ENCODE peak calls at places on chromosome 7, in four cellular contexts. C, T, A and N are unnamed samples.

GRCh38 chr7:69775231-69775771 is 177.0 kb downstream of the AUTS2 start:
- DNase-seq in C (no peak), T (no peak), A (no peak), N (peak; percentile 51)

GRCh38 chr7:151299940-151300665 is 41.5 kb upstream of the NUB1 start:
- DNase-seq in C (peak; percentile 44), T (no peak), A (no peak), N (no peak)

GRCh38 chr7:141354251-141354650 is 197.0 kb upstream of the AGK start:
- DNase-seq in C (no peak), T (no peak), A (no peak), N (no peak)

GRCh38 chr7:114522081-114522480 is 107.5 kb downstream of the FOXP2 start:
- DNase-seq in C (no peak), T (no peak), A (no peak), N (no peak)

GRCh38 chr7:8360564-8361153 is 72.8 kb upstream of the NXPH1 start:
- DNase-seq in C (no peak), T (no peak), A (no peak), N (no peak)

GRCh38 chr7:4794591-4795350 is 19.3 kb downstream of the AP5Z1 start:
- DNase-seq in C (no peak), T (no peak), A (no peak), N (no peak)

GRCh38 chr7:82257118-82257695 is 186.4 kb downstream of the CACNA2D1 start:
- DNase-seq in C (no peak), T (no peak), A (no peak), N (no peak)

GRCh38 chr7:3916146-3916545 is 615.1 kb downstream of the SDK1 start:
- DNase-seq in C (no peak), T (no peak), A (no peak), N (no peak)

GRCh38 chr7:14836006-14836405 is 66.5 kb downstream of the DGKB start:
- DNase-seq in C (no peak), T (no peak), A (no peak), N (no peak)
- H3K4me1 ChIP-seq in C (no peaks in the 10 kb centered on the region), T (no peaks in the 10 kb centered on the region), A (peaks cover 25% of the 10 kb centered on the region), N (peaks cover 20% of the 10 kb centered on the region)

DNA sequence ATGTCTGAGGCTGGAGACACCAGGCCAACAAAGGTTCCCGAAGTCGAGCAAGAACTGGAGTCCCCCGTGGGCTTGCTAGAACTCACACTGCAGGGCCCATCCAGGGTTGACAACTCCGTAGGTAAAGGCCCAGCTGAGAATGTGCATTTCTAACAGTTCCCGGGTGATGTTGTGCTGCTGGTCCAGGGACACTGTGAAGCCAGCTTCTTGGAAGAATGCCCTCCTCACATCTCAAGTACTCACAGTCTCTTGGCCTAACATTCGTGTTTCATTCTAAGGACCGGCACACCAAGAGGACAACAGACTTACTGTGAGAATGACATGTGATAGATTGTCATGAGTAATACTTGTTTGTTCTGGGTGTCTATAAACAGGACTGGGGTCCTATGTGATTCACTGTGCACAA is 682.2 kb upstream of the IGFBP3 start:
- DNase-seq in C (peak; percentile 79), T (no peak), A (no peak), N (no peak)
- H3K4me3 ChIP-seq in C (no peak overlapping the region), T (no peak overlapping the region), A (no peak overlapping the region), N (no peak overlapping the region)

DNA sequence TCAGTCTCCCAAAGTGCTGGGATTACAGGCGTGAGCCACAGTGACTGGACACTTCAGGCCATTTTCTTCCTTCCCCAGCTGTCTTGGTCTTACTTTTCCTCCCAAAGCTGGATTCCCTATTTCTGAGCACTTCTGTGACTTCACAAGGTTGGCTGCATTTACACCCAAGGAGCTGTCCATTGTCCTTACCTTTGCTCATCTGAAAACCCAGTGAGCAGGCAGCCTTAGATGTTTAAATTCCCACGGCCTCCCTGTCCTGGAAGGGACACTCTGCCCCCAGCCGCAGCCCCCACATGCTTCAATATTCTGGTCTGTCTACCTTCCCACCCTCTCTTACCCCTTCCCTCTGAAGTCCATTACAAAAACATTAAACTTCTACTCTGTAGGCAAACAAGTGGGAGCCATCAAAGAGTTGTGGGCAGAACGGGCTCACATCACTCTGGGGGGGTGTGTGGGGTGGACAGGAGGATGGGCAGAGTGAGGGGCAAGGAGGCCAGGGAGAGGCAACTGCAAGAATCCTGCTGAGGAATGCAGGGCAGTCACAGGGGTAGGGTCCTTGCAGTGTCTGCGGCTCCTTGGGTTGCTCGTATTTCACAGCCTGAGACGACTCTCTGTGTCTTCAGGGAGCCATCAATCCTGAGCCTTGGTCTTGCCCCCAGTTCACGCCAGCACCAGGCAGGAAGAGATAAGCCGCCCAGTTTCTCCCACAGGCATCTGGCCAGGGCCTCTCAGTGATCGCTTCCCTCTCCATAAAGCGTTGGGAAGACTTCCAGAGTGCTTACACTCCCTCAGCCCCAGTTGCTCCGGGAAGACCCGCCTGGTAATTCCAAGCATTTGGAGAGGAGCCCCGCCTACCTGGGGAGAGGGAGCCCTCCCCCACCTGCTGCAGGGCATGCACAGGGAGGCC is 74.0 kb upstream of the EFCAB10 start:
- DNase-seq in C (no peak), T (peak; percentile 70), A (peak; percentile 46), N (peak; percentile 40)
- H3K4me1 ChIP-seq in C (no peaks in the 10 kb centered on the region), T (no peaks in the 10 kb centered on the region), A (peaks cover 15% of the 10 kb centered on the region), N (no peaks in the 10 kb centered on the region)

GRCh38 chr7:30176463-30177090 is 41.8 kb downstream of the MTURN start:
- DNase-seq in C (no peak), T (no peak), A (no peak), N (peak; percentile 77)

GRCh38 chr7:30180718-30181117 is 45.9 kb downstream of the MTURN start:
- DNase-seq in C (no peak), T (no peak), A (no peak), N (no peak)

GRCh38 chr7:30181211-30181610 is 46.4 kb downstream of the MTURN start:
- DNase-seq in C (no peak), T (no peak), A (no peak), N (no peak)

GRCh38 chr7:30177186-30177585 is 42.4 kb downstream of the MTURN start:
- DNase-seq in C (no peak), T (no peak), A (no peak), N (peak; percentile 52)

DNA sequence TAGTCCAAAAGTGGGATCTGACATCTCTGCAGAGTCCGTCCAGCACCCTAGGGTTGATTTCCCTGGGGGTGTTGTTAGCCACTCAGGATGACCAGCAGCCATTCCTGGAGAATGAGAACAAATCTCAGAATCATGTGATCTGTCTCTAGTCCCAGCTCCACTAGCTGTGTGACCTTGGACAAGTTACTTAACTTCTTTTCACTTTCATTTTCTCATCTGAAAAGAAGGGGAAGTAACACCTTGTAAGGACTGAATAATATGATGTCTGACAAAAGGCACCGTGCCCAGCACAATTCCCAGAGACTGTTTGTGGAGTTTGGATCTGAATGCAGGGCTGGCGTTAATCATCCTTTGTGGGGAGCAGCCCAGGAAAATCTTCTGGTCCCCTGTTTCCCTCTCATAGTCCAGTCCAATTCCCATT is 44.2 kb downstream of the MTURN start:
- DNase-seq in C (no peak), T (no peak), A (no peak), N (no peak)
- H3K4me3 ChIP-seq in C (no peak overlapping the region), T (no peak overlapping the region), A (no peak overlapping the region), N (no peak overlapping the region)

GRCh38 chr7:833601-834258 is 1.5 kb downstream of the SUN1 start:
- DNase-seq in C (no peak), T (no peak), A (no peak), N (no peak)

GRCh38 chr7:831596-832291 is 532 bp upstream of the SUN1 start:
- DNase-seq in C (no peak), T (no peak), A (no peak), N (no peak)

GRCh38 chr7:834277-834676 is 2.0 kb downstream of the SUN1 start:
- DNase-seq in C (no peak), T (no peak), A (no peak), N (no peak)

GRCh38 chr7:832968-833424 is 720 bp downstream of the SUN1 start:
- DNase-seq in C (no peak), T (no peak), A (no peak), N (no peak)

DNA sequence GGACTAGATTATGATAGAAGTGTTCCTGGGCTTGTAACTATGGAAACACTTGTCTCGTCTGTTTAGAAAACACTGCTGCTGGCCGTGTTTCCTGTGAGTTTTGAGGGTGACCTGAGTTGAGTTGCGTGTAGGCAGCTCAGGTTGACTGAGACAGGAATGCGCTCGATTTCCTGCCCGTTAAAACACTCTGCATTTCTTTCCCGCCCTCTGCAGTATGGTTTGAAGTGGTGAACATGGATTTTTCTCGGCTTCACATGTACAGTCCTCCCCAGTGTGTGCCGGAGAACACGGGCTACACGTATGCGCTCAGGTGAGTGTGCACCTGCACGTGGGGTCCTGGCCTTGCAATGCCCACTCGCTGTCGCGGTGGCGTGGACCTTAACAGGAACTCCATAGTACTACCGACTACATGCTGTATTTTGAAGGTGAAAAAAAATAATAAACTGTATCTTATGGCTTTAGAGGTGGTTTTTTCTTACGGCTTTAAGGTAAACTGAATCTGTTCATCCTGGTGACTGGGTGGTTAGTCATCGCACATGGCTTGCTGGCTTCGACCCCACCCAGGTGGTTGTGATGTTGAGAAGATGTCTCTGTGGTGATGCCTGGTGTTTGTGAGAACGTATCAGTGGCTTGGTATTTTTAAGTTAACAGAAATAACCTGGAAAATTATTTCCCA is at the start of gene SUN1:
- DNase-seq in C (no peak), T (no peak), A (no peak), N (no peak)
- H3K4me1 ChIP-seq in C (peaks cover 22% of the 10 kb centered on the region), T (peaks cover 27% of the 10 kb centered on the region), A (peaks cover 76% of the 10 kb centered on the region), N (no peaks in the 10 kb centered on the region)

GRCh38 chr7:101818699-101819071 is 1.3 kb downstream of the CUX1 start:
- DNase-seq in C (no peak), T (no peak), A (no peak), N (no peak)

GRCh38 chr7:101817930-101818698 is 688 bp downstream of the CUX1 start:
- DNase-seq in C (no peak), T (no peak), A (no peak), N (no peak)

GRCh38 chr7:101820703-101821102 is 3.3 kb downstream of the CUX1 start:
- DNase-seq in C (no peak), T (no peak), A (no peak), N (no peak)

GRCh38 chr7:101819913-101820522 is 2.6 kb downstream of the CUX1 start:
- DNase-seq in C (no peak), T (no peak), A (no peak), N (no peak)

GRCh38 chr7:101819183-101819582 is 1.8 kb downstream of the CUX1 start:
- DNase-seq in C (no peak), T (no peak), A (no peak), N (no peak)
- H3K4me3 ChIP-seq in C (no peak overlapping the region), T (no peak overlapping the region), A (no peak overlapping the region), N (no peak overlapping the region)